ENCODE peak calls at places on chromosomes 4 and X, in nine cellular contexts. B is heart left ventricle, A is kidney epithelial cell, J is chondrocyte, P is right atrium auricular region, M is cardiac muscle cell, E is GM13977, V is activated B cell treated with CpG ODN at 0.5 μM for 24 hours, G is GM12865. I is an unnamed sample.
A peak's percentile ranks its signal among the peaks of the same experiment; 100 is the strongest.

GRCh38 chrX:150573702-150574101 is 5.3 kb downstream of the MTM1 start:
- DNase-seq in M (no peak), V (no peak), B (no peak), G (peak; percentile 55), J (no peak), A (no peak), P (no peak), E (no peak), I (no peak)

GRCh38 chr4:48332661-48333060 is 8.7 kb upstream of the SLAIN2 start:
- DNase-seq in E (no peak), M (no peak), J (no peak), G (no peak), P (no peak), B (no peak), A (no peak), V (no peak), I (no peak)

GRCh38 chr4:182143086-182143821 is 99.9 kb upstream of the TENM3 start:
- DNase-seq in A (no peak), E (no peak), V (no peak), P (no peak), M (peak; percentile 12), G (no peak), B (no peak), J (no peak), I (no peak)

GRCh38 chrX:10677490-10677889 is 57.1 kb upstream of the MID1 start:
- DNase-seq in V (no peak), G (no peak), B (no peak), A (no peak), M (peak; percentile 42), J (no peak), E (no peak), P (peak; percentile 63), I (no peak)

GRCh38 chr4:19807505-19807904 is 444.2 kb upstream of the SLIT2 start:
- DNase-seq in M (no peak), J (no peak), P (no peak), E (no peak), B (no peak), G (no peak), V (no peak), A (peak; percentile 91), I (no peak)

GRCh38 chr4:88619973-88620372 is 27.7 kb downstream of the HERC3 start:
- DNase-seq in B (no peak), V (no peak), M (no peak), P (no peak), J (no peak), A (no peak), G (no peak), E (no peak), I (no peak)

GRCh38 chrX:45506149-45506768 is 305.6 kb upstream of the DIPK2B start:
- DNase-seq in V (no peak), A (no peak), J (no peak), G (no peak), M (no peak), E (no peak), B (no peak), P (no peak), I (no peak)

GRCh38 chr4:48681856-48682255 is 98.2 kb downstream of the FRYL start:
- DNase-seq in B (no peak), P (no peak), M (peak; percentile 11), G (peak; percentile 49), J (no peak), A (no peak), V (no peak), E (peak; percentile 39), I (no peak)

GRCh38 chrX:44675364-44676024 is 132.8 kb upstream of the FUNDC1 start:
- DNase-seq in G (no peak), M (no peak), J (no peak), V (no peak), A (peak; percentile 84), E (no peak), P (no peak), B (peak; percentile 15), I (no peak)

GRCh38 chrX:1466232-1466661 is 13.5 kb upstream of the ASMTL start:
- DNase-seq in B (peak; percentile 7), J (peak; percentile 90), E (no peak), M (no peak), G (no peak), P (peak; percentile 32), V (peak; percentile 16), A (no peak), I (peak; percentile 84)

GRCh38 chr4:143089291-143089690 is 95.4 kb upstream of the USP38 start:
- DNase-seq in V (no peak), A (no peak), E (no peak), J (no peak), P (no peak), B (no peak), G (no peak), M (peak; percentile 32), I (no peak)

GRCh38 chrX:136268051-136269048 is 17.1 kb upstream of the MAP7D3 start:
- DNase-seq in G (peak; percentile 52), J (no peak), E (peak; percentile 30), B (peak; percentile 25), M (peak; percentile 39), V (no peak), A (no peak), P (no peak), I (no peak)

GRCh38 chrX:42519666-42520231 is 258.2 kb downstream of the PPP1R2C start:
- DNase-seq in E (no peak), A (no peak), M (no peak), J (no peak), P (no peak), G (no peak), B (no peak), V (no peak), I (no peak)
- TF ChIP-seq CTCF in E (no peak), A (no peak), M (peak; percentile 11), J (peak; percentile 26), P (no peak), G (no peak), B (no peak), V (no peak), I (no peak)

GRCh38 chr4:38760915-38761314 is 21.9 kb downstream of the TLR10 start:
- DNase-seq in E (no peak), M (no peak), P (no peak), G (peak; percentile 88), B (no peak), V (peak; percentile 50), J (no peak), A (no peak), I (no peak)

GRCh38 chr4:38759077-38759789 is 23.6 kb downstream of the TLR10 start:
- DNase-seq in P (peak; percentile 76), E (peak; percentile 34), J (no peak), G (peak; percentile 83), B (peak; percentile 61), V (no peak), M (peak; percentile 49), A (no peak), I (no peak)

GRCh38 chr4:38757945-38758344 is 24.8 kb downstream of the TLR10 start:
- DNase-seq in V (no peak), E (no peak), J (no peak), P (no peak), B (no peak), M (peak; percentile 10), A (no peak), G (peak; percentile 67), I (no peak)

GRCh38 chr4:38762560-38762959 is 20.2 kb downstream of the TLR10 start:
- DNase-seq in A (no peak), P (no peak), B (no peak), V (peak; percentile 29), J (no peak), G (peak; percentile 89), E (peak; percentile 39), M (no peak), I (no peak)

GRCh38 chr4:38759790-38760122 is 23.0 kb downstream of the TLR10 start:
- DNase-seq in E (no peak), J (no peak), M (no peak), V (no peak), A (no peak), B (no peak), G (no peak), P (no peak), I (no peak)
- TF ChIP-seq CTCF in E (no peak), J (no peak), M (no peak), V (no peak), A (no peak), B (no peak), G (no peak), P (no peak), I (peak; percentile 4)

DNA sequence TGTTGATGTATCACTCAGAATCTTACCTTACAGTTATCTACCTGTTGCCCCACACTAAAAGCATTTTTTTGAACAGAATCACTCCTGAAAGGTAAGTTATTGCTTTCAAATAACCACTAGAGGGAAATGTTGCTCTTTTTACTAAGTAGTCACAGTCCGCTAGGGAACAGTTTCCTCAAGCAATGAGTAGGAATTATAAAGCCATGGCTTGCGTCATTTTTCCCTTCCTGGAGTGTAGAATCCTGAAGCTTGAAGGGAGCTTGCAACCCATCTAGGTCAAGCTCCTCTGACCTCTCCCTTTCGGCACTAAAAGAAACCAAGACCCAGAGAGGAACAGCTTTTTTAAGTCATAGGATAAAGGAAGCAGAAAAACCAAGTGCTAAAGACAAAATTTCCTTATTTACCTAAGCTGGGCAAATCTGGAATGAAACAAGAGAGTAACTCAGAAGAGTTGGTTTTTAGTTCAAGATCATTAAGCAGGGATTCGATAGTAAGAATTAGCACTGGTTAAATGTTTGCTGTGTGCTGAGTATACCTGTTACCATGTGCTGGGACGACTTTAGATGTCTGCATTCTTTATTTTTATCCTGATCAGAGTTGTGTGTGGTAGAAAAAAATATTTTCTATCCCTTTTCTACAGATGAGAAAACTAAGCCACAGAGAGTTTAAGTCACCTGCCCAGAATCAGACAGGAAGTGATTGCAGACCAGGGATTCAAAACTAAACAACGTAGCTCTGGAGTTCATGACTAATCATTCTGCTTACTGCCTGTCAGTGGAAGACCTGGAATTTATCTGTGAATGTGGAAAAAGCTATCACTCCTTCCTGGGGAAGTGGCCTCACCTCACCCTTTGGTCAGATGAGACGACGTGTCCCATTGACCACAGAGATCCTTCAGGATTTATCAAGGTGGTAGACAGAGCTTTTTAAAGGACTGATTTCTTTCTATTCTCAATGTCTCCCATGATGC is 631.5 kb downstream of the RAB28 start:
- DNase-seq in B (peak; percentile 7), J (no peak), V (no peak), E (peak; percentile 30), G (peak; percentile 37), P (no peak), M (peak; percentile 72), A (peak; percentile 48), I (no peak)
- TF ChIP-seq CTCF in B (peak; percentile 68), J (peak; percentile 96), V (no peak), E (peak; percentile 55), G (peak; percentile 33), P (peak; percentile 11), M (peak; percentile 54), A (peak; percentile 55), I (peak; percentile 78)

DNA sequence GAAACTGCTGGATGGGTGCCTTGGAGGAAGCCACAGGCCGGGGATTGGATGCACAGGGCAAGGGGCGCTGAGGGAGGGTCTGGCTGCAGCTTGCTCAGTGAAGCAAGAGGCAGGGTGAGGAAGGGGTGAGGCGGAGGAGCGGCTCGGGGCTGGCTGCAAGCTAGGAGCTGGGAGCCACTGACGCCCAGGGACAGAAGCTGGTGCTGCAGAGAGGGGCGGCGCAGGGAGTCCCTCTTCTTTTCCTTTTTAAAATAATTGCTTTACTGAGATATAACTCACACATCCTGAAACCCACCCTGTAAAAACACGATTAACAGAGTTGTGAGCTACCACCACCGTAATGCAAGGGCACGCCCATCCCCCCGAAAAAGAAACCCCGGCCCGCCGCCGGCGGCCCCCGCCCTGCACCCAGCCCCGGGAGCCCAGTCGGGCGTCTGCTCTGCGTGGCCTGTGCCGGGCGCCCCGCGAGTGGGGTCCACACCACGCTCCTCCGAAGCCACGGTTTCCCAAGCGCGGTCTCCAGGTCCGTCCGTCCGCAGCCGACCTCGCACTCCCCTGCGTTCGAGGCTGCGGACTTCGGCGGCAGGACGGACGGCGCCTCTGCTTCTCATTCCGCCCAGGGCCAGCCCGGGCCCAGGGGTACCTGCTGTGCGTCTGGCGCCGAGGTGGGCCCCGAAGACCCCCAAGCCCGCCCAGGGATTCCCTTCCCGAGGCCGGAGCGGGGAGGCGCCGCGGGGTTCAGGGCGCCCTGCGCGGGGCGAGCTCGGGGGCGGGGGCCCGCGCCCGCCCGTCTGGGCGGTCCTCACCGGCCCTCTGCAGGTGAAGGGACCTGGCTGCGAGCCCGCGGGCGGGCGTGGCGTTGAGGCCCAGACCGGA is 865 bp upstream of the UVSSA start:
- DNase-seq in B (peak; percentile 50), E (peak; percentile 61), M (peak; percentile 82), A (no peak), P (peak; percentile 61), G (peak; percentile 40), V (peak; percentile 20), J (no peak), I (no peak)
- TF ChIP-seq CTCF in B (peak; percentile 32), E (peak; percentile 51), M (peak; percentile 32), A (peak; percentile 15), P (no peak), G (no peak), V (no peak), J (peak; percentile 70), I (peak; percentile 52)